ENCODE peak calls at places on chromosomes 12 and 14, in eight cellular contexts. P, W, T, S, K, L, J and Y are unnamed samples.

GRCh38 chr14:50778757-50779483 is 52.0 kb downstream of the NIN start:
- DNase-seq in S (no peak), T (no peak), P (peak), J (no peak), L (no peak), W (no peak), K (no peak), Y (no peak)

GRCh38 chr14:53894456-53894855 is 62.2 kb downstream of the BMP4 start:
- DNase-seq in S (no peak), J (peak), K (no peak), P (peak), T (no peak), W (no peak), L (peak), Y (no peak)

GRCh38 chr14:68285421-68286179 is 466.0 kb downstream of the RAD51B start:
- DNase-seq in K (peak), J (no peak), L (no peak), P (no peak), S (no peak), W (no peak), T (peak), Y (no peak)

GRCh38 chr14:95156153-95156764 is 1.1 kb downstream of the DICER1 start:
- DNase-seq in K (no peak), J (peak), T (no peak), L (peak), P (peak), W (no peak), S (no peak), Y (no peak)

GRCh38 chr12:46357438-46358324 is 14.9 kb downstream of the SLC38A2 start:
- DNase-seq in K (no peak), P (no peak), J (peak), W (no peak), S (no peak), L (no peak), T (no peak), Y (no peak)

GRCh38 chr14:81311816-81312215 is 88.3 kb downstream of the STON2 start:
- DNase-seq in L (no peak), T (no peak), W (peak), J (no peak), K (no peak), S (no peak), P (no peak), Y (no peak)

GRCh38 chr12:131603106-131604033 is 107.5 kb upstream of the SFSWAP start:
- DNase-seq in K (no peak), L (no peak), P (no peak), W (no peak), J (no peak), S (no peak), T (no peak), Y (no peak)

GRCh38 chr12:111304642-111305071 is 64.2 kb downstream of the PHETA1 start:
- DNase-seq in J (no peak), W (no peak), P (peak), K (peak), T (no peak), S (no peak), L (no peak), Y (no peak)

GRCh38 chr12:8946733-8947132 is 2.7 kb downstream of the M6PR start:
- DNase-seq in K (no peak), P (no peak), S (no peak), L (no peak), W (no peak), J (no peak), T (no peak), Y (no peak)

GRCh38 chr12:132723015-132723763 is 12.5 kb downstream of the PGAM5 start:
- DNase-seq in K (no peak), W (no peak), P (no peak), L (no peak), J (no peak), S (no peak), T (no peak), Y (no peak)

GRCh38 chr12:96047151-96047620 is 11.8 kb upstream of the LTA4H start:
- DNase-seq in J (no peak), K (no peak), P (no peak), L (no peak), W (no peak), S (no peak), T (peak), Y (no peak)

GRCh38 chr12:9364224-9365176 is 156.3 kb upstream of the PZP start:
- DNase-seq in P (peak), J (peak), L (no peak), T (no peak), W (no peak), K (no peak), S (no peak), Y (no peak)

GRCh38 chr12:54220092-54220557 is 31.3 kb upstream of the SMUG1 start:
- DNase-seq in T (peak), P (peak), K (no peak), W (peak), L (peak), S (peak), J (peak), Y (no peak)

GRCh38 chr12:646303-647038 is 16.8 kb downstream of the NINJ2 start:
- DNase-seq in T (no peak), W (no peak), K (no peak), S (no peak), P (no peak), J (no peak), L (no peak), Y (no peak)

GRCh38 chr14:36785511-36785910 is 123.9 kb downstream of the PAX9 start:
- DNase-seq in P (no peak), T (no peak), L (no peak), W (no peak), J (no peak), K (no peak), S (no peak), Y (no peak)

GRCh38 chr12:11650279-11650696 is 814 bp downstream of the ETV6 start:
- DNase-seq in P (no peak), L (no peak), K (no peak), J (no peak), S (no peak), T (no peak), W (no peak), Y (no peak)

GRCh38 chr14:21098134-21098891 is at the start of gene ZNF219:
- DNase-seq in W (peak), K (no peak), T (peak), S (no peak), L (peak), J (peak), P (peak), Y (peak)

GRCh38 chr14:93748208-93749080 is 39.8 kb downstream of the PRIMA1 start:
- DNase-seq in S (no peak), J (no peak), L (no peak), P (no peak), W (no peak), T (no peak), K (no peak), Y (no peak)

GRCh38 chr12:76587428-76588178 is 28.0 kb upstream of the OSBPL8 start:
- DNase-seq in T (no peak), W (no peak), K (no peak), S (no peak), L (no peak), J (no peak), P (no peak), Y (no peak)

GRCh38 chr14:73771848-73772705 is 57.9 kb upstream of the PNMA1 start:
- DNase-seq in L (no peak), J (no peak), S (no peak), T (peak), P (no peak), W (peak), K (peak), Y (peak)

GRCh38 chr14:96663491-96664067 is 133.6 kb upstream of the VRK1 start:
- DNase-seq in W (no peak), S (no peak), K (no peak), T (no peak), L (no peak), J (peak), P (no peak), Y (no peak)

GRCh38 chr14:80446356-80446755 is 235.1 kb upstream of the DIO2 start:
- DNase-seq in P (no peak), W (no peak), S (no peak), K (no peak), L (no peak), T (no peak), J (no peak), Y (no peak)

GRCh38 chr12:7555752-7556151 is 52.2 kb upstream of the CD163 start:
- DNase-seq in K (no peak), T (no peak), W (no peak), P (no peak), L (peak), S (no peak), J (peak), Y (no peak)

GRCh38 chr12:69269736-69270135 is 30.4 kb downstream of the CPSF6 start:
- DNase-seq in J (no peak), K (no peak), L (no peak), P (no peak), T (no peak), S (no peak), W (no peak), Y (no peak)

GRCh38 chr12:31310488-31310887 is 15.5 kb downstream of the SINHCAF start:
- DNase-seq in S (no peak), L (no peak), K (no peak), J (no peak), W (no peak), P (no peak), T (no peak), Y (no peak)

GRCh38 chr12:46483572-46484395 is 111.2 kb upstream of the SLC38A2 start:
- DNase-seq in T (no peak), L (no peak), J (peak), S (no peak), W (no peak), K (no peak), P (no peak), Y (no peak)

GRCh38 chr12:105492591-105492990 is 162.1 kb downstream of the C12orf75 start:
- DNase-seq in K (no peak), S (no peak), L (no peak), J (peak), P (no peak), W (no peak), T (no peak), Y (no peak)

GRCh38 chr12:107243316-107243715 is 150.0 kb upstream of the CRY1 start:
- DNase-seq in P (no peak), S (no peak), J (no peak), L (no peak), K (no peak), T (no peak), W (peak), Y (peak)

GRCh38 chr14:90726656-90727055 is 89.6 kb downstream of the TTC7B start:
- DNase-seq in J (no peak), K (no peak), T (no peak), P (no peak), L (no peak), W (peak), S (no peak), Y (no peak)

GRCh38 chr12:48122065-48122834 is 3.1 kb downstream of the PFKM start:
- DNase-seq in T (no peak), W (no peak), S (no peak), K (no peak), P (no peak), J (no peak), L (no peak), Y (no peak)

GRCh38 chr12:59372971-59373370 is 222.9 kb upstream of the SLC16A7 start:
- DNase-seq in P (peak), S (no peak), L (peak), K (no peak), W (peak), J (peak), T (no peak), Y (no peak)

GRCh38 chr12:116135209-116135930 is 142.1 kb downstream of the MED13L start:
- DNase-seq in S (no peak), K (no peak), W (peak), L (no peak), J (peak), P (peak), T (no peak), Y (no peak)